ENCODE peak calls at places on chromosome 13, in seven cellular contexts. One of them, this sample, is unnamed.

GRCh38 chr13:26022538-26023292 is 29.1 kb downstream of the SHISA2 start:
- DNase-seq in fibroblast of lung: peak
- DNase-seq in colonic mucosa: no peak
- DNase-seq in adrenal gland: peak
- DNase-seq in heart right ventricle: peak
- DNase-seq in thoracic aorta: peak
- DNase-seq in right lobe of liver: no peak
- DNase-seq in this sample: peak

GRCh38 chr13:111126509-111126908 is 11.4 kb downstream of the ARHGEF7 start:
- DNase-seq in adrenal gland: no peak
- DNase-seq in fibroblast of lung: no peak
- DNase-seq in thoracic aorta: no peak
- DNase-seq in heart right ventricle: no peak
- DNase-seq in right lobe of liver: no peak
- DNase-seq in colonic mucosa: no peak
- DNase-seq in this sample: no peak

GRCh38 chr13:108154421-108154858 is 60.9 kb downstream of the LIG4 start:
- DNase-seq in heart right ventricle: no peak
- DNase-seq in right lobe of liver: no peak
- DNase-seq in adrenal gland: no peak
- DNase-seq in fibroblast of lung: peak
- DNase-seq in thoracic aorta: no peak
- DNase-seq in colonic mucosa: peak
- DNase-seq in this sample: no peak

GRCh38 chr13:25192936-25193335 is 20.8 kb upstream of the AMER2 start:
- DNase-seq in fibroblast of lung: no peak
- DNase-seq in colonic mucosa: no peak
- DNase-seq in heart right ventricle: no peak
- DNase-seq in thoracic aorta: no peak
- DNase-seq in adrenal gland: no peak
- DNase-seq in right lobe of liver: no peak
- DNase-seq in this sample: no peak

GRCh38 chr13:71525004-71525403 is 342.0 kb downstream of the DACH1 start:
- DNase-seq in colonic mucosa: no peak
- DNase-seq in heart right ventricle: no peak
- DNase-seq in fibroblast of lung: no peak
- DNase-seq in thoracic aorta: no peak
- DNase-seq in adrenal gland: no peak
- DNase-seq in right lobe of liver: no peak
- DNase-seq in this sample: no peak

GRCh38 chr13:73215807-73216206 is 157.0 kb downstream of the KLF5 start:
- DNase-seq in adrenal gland: no peak
- DNase-seq in fibroblast of lung: peak
- DNase-seq in colonic mucosa: no peak
- DNase-seq in heart right ventricle: no peak
- DNase-seq in right lobe of liver: no peak
- DNase-seq in thoracic aorta: no peak
- DNase-seq in this sample: no peak

GRCh38 chr13:18959996-18960395 is 221.6 kb downstream of the TUBA3C start:
- DNase-seq in heart right ventricle: no peak
- DNase-seq in adrenal gland: no peak
- DNase-seq in colonic mucosa: no peak
- DNase-seq in thoracic aorta: no peak
- DNase-seq in right lobe of liver: no peak
- DNase-seq in fibroblast of lung: no peak
- DNase-seq in this sample: no peak

GRCh38 chr13:54611400-54611799 is 1582.8 kb downstream of the OLFM4 start:
- DNase-seq in right lobe of liver: no peak
- DNase-seq in thoracic aorta: no peak
- DNase-seq in heart right ventricle: no peak
- DNase-seq in colonic mucosa: no peak
- DNase-seq in fibroblast of lung: no peak
- DNase-seq in adrenal gland: no peak
- DNase-seq in this sample: no peak

GRCh38 chr13:111908391-111908790 is 158.6 kb upstream of the SOX1 start:
- DNase-seq in fibroblast of lung: no peak
- DNase-seq in adrenal gland: no peak
- DNase-seq in heart right ventricle: no peak
- DNase-seq in colonic mucosa: peak
- DNase-seq in thoracic aorta: no peak
- DNase-seq in right lobe of liver: no peak
- DNase-seq in this sample: no peak

GRCh38 chr13:56561327-56561726 is 579.4 kb upstream of the PRR20A start:
- DNase-seq in adrenal gland: no peak
- DNase-seq in heart right ventricle: no peak
- DNase-seq in colonic mucosa: no peak
- DNase-seq in fibroblast of lung: no peak
- DNase-seq in right lobe of liver: no peak
- DNase-seq in thoracic aorta: no peak
- DNase-seq in this sample: no peak

DNA sequence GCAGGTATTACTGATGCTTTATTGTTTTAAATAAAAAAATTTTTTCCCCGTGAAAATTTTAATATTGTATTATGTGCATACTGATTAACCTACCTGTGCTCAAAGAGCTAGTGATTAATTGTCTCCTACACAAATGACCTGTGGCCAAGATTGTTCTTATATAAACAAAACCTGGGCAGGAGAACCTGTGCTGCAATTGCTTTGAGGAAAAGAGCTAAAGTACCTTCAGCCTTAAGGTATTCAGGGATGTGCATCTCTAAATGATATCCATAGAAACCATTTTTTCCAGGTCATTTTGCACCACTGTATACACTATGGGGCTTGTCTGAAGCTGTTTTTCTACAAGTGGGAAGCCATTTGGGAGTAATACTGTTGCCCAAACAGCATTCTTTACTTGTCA is 1.2 kb downstream of the FRY start:
- DNase-seq in heart right ventricle: no peak
- DNase-seq in thoracic aorta: no peak
- DNase-seq in right lobe of liver: no peak
- DNase-seq in adrenal gland: no peak
- DNase-seq in fibroblast of lung: no peak
- DNase-seq in colonic mucosa: no peak
- DNase-seq in this sample: no peak
- H3K4me3 ChIP-seq in heart right ventricle: no peak
- H3K4me3 ChIP-seq in thoracic aorta: peak
- H3K4me3 ChIP-seq in right lobe of liver: no peak
- H3K4me3 ChIP-seq in adrenal gland: no peak
- H3K4me3 ChIP-seq in fibroblast of lung: no peak
- H3K4me3 ChIP-seq in colonic mucosa: no peak
- H3K4me3 ChIP-seq in this sample: no peak

GRCh38 chr13:103510007-103510406 is 443.8 kb upstream of the SLC10A2 start:
- DNase-seq in fibroblast of lung: no peak
- DNase-seq in heart right ventricle: no peak
- DNase-seq in thoracic aorta: no peak
- DNase-seq in adrenal gland: no peak
- DNase-seq in colonic mucosa: no peak
- DNase-seq in right lobe of liver: no peak
- DNase-seq in this sample: no peak
- TF ChIP-seq CTCF in fibroblast of lung: no peak
- TF ChIP-seq CTCF in heart right ventricle: no peak
- TF ChIP-seq CTCF in thoracic aorta: peak
- TF ChIP-seq CTCF in adrenal gland: no peak
- TF ChIP-seq CTCF in colonic mucosa: no peak
- TF ChIP-seq CTCF in right lobe of liver: no peak
- TF ChIP-seq CTCF in this sample: no peak

DNA sequence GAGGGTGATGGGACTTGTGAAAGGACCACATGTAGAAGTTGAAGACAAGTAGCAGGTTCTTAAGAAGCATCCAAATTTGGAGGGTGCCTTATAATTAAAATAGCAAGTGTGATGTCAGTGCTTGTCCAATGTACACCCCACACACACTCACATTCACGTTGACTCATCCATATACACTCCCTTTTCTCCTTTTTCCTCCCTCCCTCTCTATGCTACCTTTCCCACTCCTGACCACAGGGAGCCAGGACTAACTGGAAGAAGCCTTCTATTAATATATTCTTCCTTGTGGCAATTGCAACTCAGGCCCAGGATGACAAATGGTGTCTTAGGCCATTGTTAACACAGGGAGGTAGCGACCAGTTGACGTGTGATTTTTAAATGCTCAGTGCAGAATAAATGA is 16.3 kb upstream of the GPR183 start:
- DNase-seq in adrenal gland: no peak
- DNase-seq in fibroblast of lung: peak
- DNase-seq in right lobe of liver: no peak
- DNase-seq in thoracic aorta: no peak
- DNase-seq in heart right ventricle: no peak
- DNase-seq in colonic mucosa: no peak
- DNase-seq in this sample: no peak
- H3K27ac ChIP-seq in adrenal gland: no peak
- H3K27ac ChIP-seq in fibroblast of lung: no peak
- H3K27ac ChIP-seq in right lobe of liver: no peak
- H3K27ac ChIP-seq in thoracic aorta: no peak
- H3K27ac ChIP-seq in heart right ventricle: no peak
- H3K27ac ChIP-seq in colonic mucosa: peak
- H3K27ac ChIP-seq in this sample: no peak

GRCh38 chr13:46668302-46668720 is 115.3 kb downstream of the LRCH1 start:
- DNase-seq in thoracic aorta: no peak
- DNase-seq in adrenal gland: peak
- DNase-seq in heart right ventricle: peak
- DNase-seq in fibroblast of lung: peak
- DNase-seq in right lobe of liver: no peak
- DNase-seq in colonic mucosa: peak
- DNase-seq in this sample: no peak
- H3K4me3 ChIP-seq in thoracic aorta: peak
- H3K4me3 ChIP-seq in adrenal gland: no peak
- H3K4me3 ChIP-seq in heart right ventricle: no peak
- H3K4me3 ChIP-seq in fibroblast of lung: peak
- H3K4me3 ChIP-seq in right lobe of liver: no peak
- H3K4me3 ChIP-seq in colonic mucosa: no peak
- H3K4me3 ChIP-seq in this sample: no peak

GRCh38 chr13:64643066-64643465 is 2587.1 kb downstream of the PCDH9 start:
- DNase-seq in right lobe of liver: no peak
- DNase-seq in colonic mucosa: no peak
- DNase-seq in fibroblast of lung: no peak
- DNase-seq in adrenal gland: no peak
- DNase-seq in thoracic aorta: no peak
- DNase-seq in heart right ventricle: no peak
- DNase-seq in this sample: no peak

GRCh38 chr13:64640002-64640401 is 2590.1 kb downstream of the PCDH9 start:
- DNase-seq in colonic mucosa: no peak
- DNase-seq in fibroblast of lung: no peak
- DNase-seq in heart right ventricle: no peak
- DNase-seq in right lobe of liver: no peak
- DNase-seq in thoracic aorta: no peak
- DNase-seq in adrenal gland: no peak
- DNase-seq in this sample: no peak

GRCh38 chr13:64633948-64634347 is 2596.2 kb downstream of the PCDH9 start:
- DNase-seq in thoracic aorta: no peak
- DNase-seq in colonic mucosa: no peak
- DNase-seq in heart right ventricle: no peak
- DNase-seq in adrenal gland: no peak
- DNase-seq in fibroblast of lung: peak
- DNase-seq in right lobe of liver: no peak
- DNase-seq in this sample: no peak

GRCh38 chr13:64639206-64639605 is 2590.9 kb downstream of the PCDH9 start:
- DNase-seq in thoracic aorta: no peak
- DNase-seq in colonic mucosa: no peak
- DNase-seq in heart right ventricle: no peak
- DNase-seq in adrenal gland: no peak
- DNase-seq in right lobe of liver: no peak
- DNase-seq in fibroblast of lung: no peak
- DNase-seq in this sample: no peak
- TF ChIP-seq CTCF in thoracic aorta: no peak
- TF ChIP-seq CTCF in colonic mucosa: no peak
- TF ChIP-seq CTCF in heart right ventricle: no peak
- TF ChIP-seq CTCF in adrenal gland: no peak
- TF ChIP-seq CTCF in right lobe of liver: no peak
- TF ChIP-seq CTCF in fibroblast of lung: no peak
- TF ChIP-seq CTCF in this sample: no peak

GRCh38 chr13:39417131-39417530 is 185.9 kb downstream of the LHFPL6 start:
- DNase-seq in thoracic aorta: no peak
- DNase-seq in colonic mucosa: no peak
- DNase-seq in heart right ventricle: no peak
- DNase-seq in fibroblast of lung: no peak
- DNase-seq in right lobe of liver: no peak
- DNase-seq in adrenal gland: no peak
- DNase-seq in this sample: no peak
- H3K27ac ChIP-seq in thoracic aorta: peak
- H3K27ac ChIP-seq in colonic mucosa: no peak
- H3K27ac ChIP-seq in heart right ventricle: peak
- H3K27ac ChIP-seq in fibroblast of lung: no peak
- H3K27ac ChIP-seq in right lobe of liver: no peak
- H3K27ac ChIP-seq in adrenal gland: peak
- H3K27ac ChIP-seq in this sample: no peak

This sample was measured in pancreas.